ENCODE peak calls at places on chromosome 5, in five cellular contexts. L is H1, Q is GM12878, D is HepG2, X is K562. N is an unnamed sample.

GRCh38 chr5:161403996-161404395 is 142.5 kb downstream of the GABRB2 start:
- DNase-seq in L (no peak), D (no peak), Q (no peak), X (no peak), N (no peak)

GRCh38 chr5:38672059-38672791 is 115.8 kb upstream of the LIFR start:
- DNase-seq in Q (no peak), L (no peak), D (peak; percentile 64), X (no peak), N (no peak)

GRCh38 chr5:159698322-159698721 is 218.0 kb upstream of the ADRA1B start:
- DNase-seq in X (no peak), Q (no peak), L (no peak), D (no peak), N (no peak)

GRCh38 chr5:168291281-168291960 is at the start of gene WWC1:
- DNase-seq in L (peak; percentile 92), Q (peak; percentile 31), X (peak; percentile 45), D (peak; percentile 63), N (peak; percentile 79)

GRCh38 chr5:115831163-115831768 is 10.1 kb downstream of the ATG12 start:
- DNase-seq in L (no peak), X (peak; percentile 37), D (peak; percentile 57), Q (no peak), N (no peak)

GRCh38 chr5:33415811-33416354 is 24.9 kb upstream of the TARS1 start:
- DNase-seq in D (no peak), L (no peak), Q (no peak), X (no peak), N (no peak)

GRCh38 chr5:43627028-43627427 is 24.0 kb downstream of the NNT start:
- DNase-seq in X (peak; percentile 53), L (no peak), Q (no peak), D (peak; percentile 70), N (peak; percentile 66)

GRCh38 chr5:89289604-89290003 is 406.6 kb upstream of the MEF2C start:
- DNase-seq in D (no peak), X (no peak), L (no peak), Q (no peak), N (no peak)

GRCh38 chr5:135208555-135209494 is 174.8 kb upstream of the PITX1 start:
- DNase-seq in L (peak; percentile 39), Q (no peak), D (peak; percentile 79), X (no peak), N (peak; percentile 68)

GRCh38 chr5:75616961-75617660 is 5.9 kb downstream of the ANKDD1B start:
- DNase-seq in X (peak; percentile 15), Q (no peak), L (no peak), D (no peak), N (no peak)
- TF ChIP-seq ZNF274 in X (no peak), Q (no peak), L (no peak), D (no peak), N (no peak)

GRCh38 chr5:174356536-174356935 is 311.0 kb downstream of the NSG2 start:
- DNase-seq in D (no peak), L (no peak), Q (no peak), X (no peak), N (no peak)

GRCh38 chr5:174352681-174353080 is 307.2 kb downstream of the NSG2 start:
- DNase-seq in Q (no peak), L (no peak), D (no peak), X (no peak), N (no peak)

GRCh38 chr5:174355995-174356394 is 310.5 kb downstream of the NSG2 start:
- DNase-seq in X (no peak), Q (no peak), D (no peak), L (no peak), N (no peak)

GRCh38 chr5:174354571-174354970 is 309.1 kb downstream of the NSG2 start:
- DNase-seq in X (no peak), D (no peak), L (no peak), Q (no peak), N (no peak)

DNA sequence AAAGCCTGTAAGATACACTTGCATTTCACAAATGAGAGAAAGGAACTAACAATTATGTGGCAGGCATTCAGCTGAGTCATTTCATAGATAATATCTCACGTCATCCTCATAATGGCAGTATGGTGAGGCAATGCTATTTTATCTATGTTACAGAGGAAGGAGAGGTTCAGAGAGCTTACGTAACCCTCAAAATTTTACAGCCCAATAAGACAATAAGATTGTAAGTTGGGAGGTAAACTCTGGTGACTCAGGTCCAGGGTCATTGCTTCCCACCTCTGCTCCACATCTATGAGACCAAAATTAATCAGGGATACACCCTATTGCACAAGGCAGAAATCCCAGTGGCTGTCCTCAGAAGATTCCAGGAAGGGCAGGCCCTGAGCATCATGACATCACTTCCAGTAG is 309.7 kb downstream of the NSG2 start:
- DNase-seq in X (no peak), L (no peak), D (no peak), Q (no peak), N (no peak)
- TF ChIP-seq JUND in X (peak; percentile 82), L (no peak), D (no peak), Q (no peak), N (no peak)

GRCh38 chr5:31554552-31554951 is 22.5 kb downstream of the C5orf22 start:
- DNase-seq in Q (no peak), L (no peak), D (no peak), X (no peak), N (no peak)

GRCh38 chr5:31551878-31552277 is 19.8 kb downstream of the C5orf22 start:
- DNase-seq in X (no peak), L (no peak), Q (no peak), D (no peak), N (no peak)

GRCh38 chr5:31556461-31556860 is 24.4 kb downstream of the C5orf22 start:
- DNase-seq in L (no peak), Q (no peak), X (no peak), D (no peak), N (no peak)

DNA sequence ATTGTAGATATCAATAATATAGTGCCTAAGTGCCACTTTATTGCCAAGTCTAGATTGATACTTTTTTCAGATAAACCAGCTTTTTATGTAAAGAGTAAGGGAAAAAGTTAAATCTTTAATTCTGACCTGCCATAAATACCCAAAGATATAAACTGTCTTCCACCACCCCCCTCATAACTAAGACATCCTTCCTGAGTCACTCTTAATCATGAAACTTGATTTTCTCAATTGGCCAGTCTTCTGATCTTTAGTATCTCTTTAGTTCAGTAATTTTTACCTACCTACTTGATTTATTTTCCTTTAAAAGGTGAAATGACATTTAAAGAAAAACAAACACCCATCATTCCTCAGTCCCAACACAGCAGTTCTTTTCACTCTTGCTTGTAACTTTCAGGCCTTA is 21.8 kb downstream of the C5orf22 start:
- DNase-seq in L (no peak), X (no peak), D (no peak), Q (no peak), N (no peak)
- TF ChIP-seq ZNF274 in L (no peak), X (no peak), D (no peak), Q (no peak), N (no peak)

GRCh38 chr5:53126514-53126913 is 17.0 kb upstream of the MOCS2 start:
- DNase-seq in D (no peak), X (no peak), Q (no peak), L (no peak), N (no peak)
- TF ChIP-seq JUND in D (no peak), X (no peak), Q (no peak), L (no peak), N (no peak)

GRCh38 chr5:138950411-138951011 is 75.4 kb upstream of the LRRTM2 start:
- DNase-seq in X (no peak), D (no peak), Q (no peak), L (no peak), N (no peak)
- TF ChIP-seq ZNF274 in X (no peak), D (no peak), Q (no peak), L (no peak), N (no peak)

GRCh38 chr5:150641826-150642566 is 1.5 kb downstream of the SYNPO start:
- DNase-seq in D (no peak), X (no peak), L (no peak), Q (no peak), N (no peak)

GRCh38 chr5:150639317-150639738 is 1.1 kb upstream of the SYNPO start:
- DNase-seq in X (no peak), Q (no peak), D (no peak), L (no peak), N (no peak)

GRCh38 chr5:150639751-150640150 is 709 bp upstream of the SYNPO start:
- DNase-seq in D (no peak), Q (no peak), L (no peak), X (no peak), N (no peak)

GRCh38 chr5:150641006-150641570 is 628 bp downstream of the SYNPO start:
- DNase-seq in D (peak; percentile 15), Q (no peak), L (no peak), X (no peak), N (no peak)

GRCh38 chr5:150640311-150641005 is at the start of gene SYNPO:
- DNase-seq in D (peak; percentile 25), X (peak; percentile 63), L (no peak), Q (no peak), N (no peak)
- TF ChIP-seq JUND in D (no peak), X (peak; percentile 96), L (no peak), Q (no peak), N (no peak)

GRCh38 chr5:149865746-149866145 is 78.8 kb downstream of the PDE6A start:
- DNase-seq in L (no peak), Q (no peak), X (no peak), D (no peak), N (no peak)
- TF ChIP-seq ZNF274 in L (no peak), Q (no peak), X (no peak), D (no peak), N (no peak)

GRCh38 chr5:51646482-51646881 is 263.2 kb downstream of the ISL1 start:
- DNase-seq in L (no peak), Q (no peak), X (no peak), D (no peak), N (no peak)

GRCh38 chr5:51652980-51653379 is 269.7 kb downstream of the ISL1 start:
- DNase-seq in D (no peak), X (no peak), Q (no peak), L (no peak), N (no peak)

GRCh38 chr5:51651889-51652288 is 268.6 kb downstream of the ISL1 start:
- DNase-seq in D (no peak), L (no peak), Q (no peak), X (no peak), N (no peak)

GRCh38 chr5:51650824-51651223 is 267.6 kb downstream of the ISL1 start:
- DNase-seq in Q (no peak), L (no peak), D (no peak), X (no peak), N (no peak)

DNA sequence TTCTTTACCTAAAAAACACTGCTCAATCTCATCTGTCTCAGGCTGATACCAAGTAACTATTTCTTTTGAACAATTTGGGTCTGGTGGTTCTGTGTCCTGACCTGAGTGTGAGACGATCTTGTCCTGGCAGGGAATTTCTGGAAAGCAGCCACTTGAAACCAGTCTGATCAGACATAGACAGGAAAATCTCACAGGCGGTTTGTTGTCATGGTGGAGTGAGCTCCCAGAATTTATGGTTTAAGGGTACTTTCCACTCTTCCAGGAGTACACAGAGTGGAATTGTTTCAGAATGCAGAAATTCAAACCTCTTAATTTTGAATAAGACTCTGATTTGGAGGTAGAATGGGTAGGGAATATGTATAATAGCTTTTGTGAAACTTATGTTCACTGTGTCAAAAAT is 268.2 kb downstream of the ISL1 start:
- DNase-seq in L (no peak), Q (no peak), X (no peak), D (no peak), N (no peak)
- TF ChIP-seq JUND in L (no peak), Q (no peak), X (no peak), D (no peak), N (no peak)

GRCh38 chr5:685262-686171 is 7.6 kb downstream of the TPPP start:
- DNase-seq in L (no peak), D (no peak), X (no peak), Q (no peak), N (no peak)
- TF ChIP-seq ZNF274 in L (no peak), D (no peak), X (no peak), Q (no peak), N (no peak)

N was measured in HCT116.